ENCODE peak calls at places on chromosomes 12 and 14, in seven cellular contexts. J is ovary, N is HCT116, H is adrenal gland, D is A549, M is upper lobe of left lung, W is suprapubic skin. I is an unnamed sample.

GRCh38 chr12:2561367-2561766 is 233.4 kb upstream of the FKBP4 start:
- DNase-seq in J (no peak), W (no peak), N (no peak), D (no peak), H (no peak), M (no peak), I (no peak)

GRCh38 chr12:92029902-92030586 is 115.6 kb downstream of the BTG1 start:
- DNase-seq in J (no peak), N (no peak), D (no peak), H (no peak), M (no peak), W (no peak), I (no peak)

GRCh38 chr14:61409782-61410181 is 88.4 kb downstream of the PRKCH start:
- DNase-seq in J (no peak), H (no peak), N (no peak), D (no peak), W (no peak), M (no peak), I (no peak)

GRCh38 chr12:18965210-18965609 is 164.3 kb upstream of the PLEKHA5 start:
- DNase-seq in H (no peak), M (peak), J (no peak), D (no peak), N (no peak), W (no peak), I (no peak)

GRCh38 chr14:101007004-101007614 is 103.6 kb upstream of the RTL1 start:
- DNase-seq in N (no peak), M (no peak), J (peak), H (no peak), W (peak), D (no peak), I (no peak)

GRCh38 chr14:74609721-74610120 is 2.3 kb downstream of the LTBP2 start:
- DNase-seq in W (no peak), D (peak), J (no peak), M (no peak), H (no peak), N (no peak), I (no peak)

GRCh38 chr14:100825691-100826331 is at the start of gene MEG3:
- DNase-seq in W (no peak), N (no peak), J (peak), M (no peak), H (peak), D (peak), I (peak)

GRCh38 chr12:14454098-14454907 is 88.8 kb downstream of the ATF7IP start:
- DNase-seq in J (no peak), N (peak), M (no peak), H (no peak), W (no peak), D (peak), I (no peak)

GRCh38 chr14:33592298-33592697 is 358.6 kb downstream of the EGLN3 start:
- DNase-seq in M (no peak), D (no peak), W (no peak), H (no peak), J (no peak), N (no peak), I (no peak)

GRCh38 chr12:28578361-28578760 is 388.1 kb downstream of the CCDC91 start:
- DNase-seq in N (no peak), J (no peak), W (no peak), H (no peak), M (no peak), D (no peak), I (no peak)

GRCh38 chr12:11823593-11823992 is 174.1 kb downstream of the ETV6 start:
- DNase-seq in M (no peak), D (no peak), N (no peak), H (no peak), W (no peak), J (no peak), I (no peak)

GRCh38 chr12:4530982-4531586 is 7.6 kb upstream of the RAD51AP1 start:
- DNase-seq in J (no peak), M (no peak), W (no peak), D (no peak), N (no peak), H (no peak), I (no peak)

GRCh38 chr12:126784328-126784921 is 1482.5 kb upstream of the TMEM132C start:
- DNase-seq in D (peak), M (peak), H (peak), N (peak), W (no peak), J (no peak), I (peak)

GRCh38 chr14:31106768-31107167 is 80.6 kb upstream of the STRN3 start:
- DNase-seq in H (no peak), D (no peak), N (no peak), J (no peak), M (no peak), W (no peak), I (no peak)

GRCh38 chr12:49086116-49086515 is 8.5 kb downstream of the DHH start:
- DNase-seq in J (no peak), H (no peak), N (no peak), W (no peak), D (no peak), M (no peak), I (no peak)

GRCh38 chr12:21416611-21417121 is 20.8 kb upstream of the PYROXD1 start:
- DNase-seq in H (no peak), M (no peak), N (no peak), J (no peak), D (peak), W (no peak), I (no peak)

GRCh38 chr12:111178194-111179081 is 190.5 kb downstream of the PHETA1 start:
- DNase-seq in N (no peak), J (no peak), M (no peak), D (no peak), W (no peak), H (peak), I (peak)

GRCh38 chr12:104426926-104427546 is 29.7 kb upstream of the CHST11 start:
- DNase-seq in M (no peak), H (no peak), N (no peak), D (no peak), W (no peak), J (no peak), I (no peak)

GRCh38 chr12:73159952-73160351 is 887.8 kb downstream of the TRHDE start:
- DNase-seq in J (no peak), D (no peak), N (no peak), H (no peak), W (no peak), M (no peak), I (no peak)

GRCh38 chr14:99612737-99613330 is 8.8 kb upstream of the CCDC85C start:
- DNase-seq in W (no peak), H (no peak), D (no peak), N (no peak), J (no peak), M (no peak), I (no peak)

GRCh38 chr14:34875031-34875922 is at the start of gene BAZ1A:
- DNase-seq in N (peak), H (peak), W (peak), J (peak), D (peak), M (peak), I (peak)
- TF ChIP-seq POLR2A in N (peak), H (peak), W (peak), J (peak), D (peak), M (peak), I (peak)

GRCh38 chr12:57455374-57456144 is 452 bp downstream of the INHBE start:
- DNase-seq in M (no peak), H (no peak), W (no peak), J (no peak), D (no peak), N (no peak), I (peak)
- H3K4me3 ChIP-seq in M (no peak), H (no peak), W (no peak), J (no peak), D (peak), N (peak), I (peak)

DNA sequence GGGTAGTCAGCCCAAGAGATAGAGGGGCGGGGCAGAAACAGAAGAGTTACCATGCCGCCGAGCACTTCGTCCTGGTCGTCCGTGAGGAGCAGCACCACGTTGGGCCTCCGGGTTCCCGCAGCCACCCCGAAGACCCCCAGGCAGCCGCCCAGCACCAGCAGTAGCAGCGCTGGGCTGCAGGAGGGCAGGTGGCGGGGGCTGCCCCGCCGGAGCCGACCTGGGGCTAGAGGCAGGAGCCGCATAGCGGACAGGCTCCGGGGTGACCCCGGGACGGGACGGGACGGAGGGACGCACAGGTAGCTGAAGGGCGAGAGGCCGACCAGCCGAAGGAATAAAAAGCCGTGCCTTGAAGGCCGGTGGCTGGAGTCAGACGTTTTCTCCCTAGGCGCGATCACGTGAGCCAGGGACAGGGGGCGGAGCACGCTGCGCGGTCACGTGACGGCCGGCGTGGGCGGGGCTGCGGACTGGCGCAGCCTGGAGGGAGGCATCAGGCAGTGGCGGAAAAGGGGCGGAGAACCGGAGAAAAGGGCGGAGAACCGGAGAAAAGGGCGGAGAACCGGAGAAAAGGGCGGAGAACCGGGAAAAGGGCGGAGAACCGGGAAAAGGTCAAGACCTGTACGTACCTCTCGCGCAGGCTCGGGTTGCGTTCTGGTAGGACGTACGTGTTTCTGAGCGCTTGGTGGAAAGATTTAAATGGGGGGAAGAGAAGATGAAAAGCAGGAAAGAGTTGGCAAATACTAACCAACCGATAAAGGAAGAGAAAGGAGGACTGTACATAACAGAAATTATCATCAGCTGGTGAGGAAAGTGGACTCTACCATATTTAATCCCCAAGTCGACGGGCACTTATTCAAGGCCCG is at the start of gene GNS:
- DNase-seq in J (peak), W (peak), N (peak), D (peak), M (peak), H (peak), I (peak)
- TF ChIP-seq POLR2A in J (peak), W (peak), N (no peak), D (peak), M (peak), H (peak), I (peak)

GRCh38 chr12:6963016-6963731 is 7.3 kb downstream of the PHB2 start:
- DNase-seq in M (peak), H (peak), D (no peak), W (no peak), N (peak), J (peak), I (no peak)

GRCh38 chr12:6965714-6966113 is 4.8 kb downstream of the PHB2 start:
- DNase-seq in H (no peak), W (no peak), D (no peak), J (no peak), M (no peak), N (no peak), I (no peak)

GRCh38 chr12:6963741-6964446 is 6.6 kb downstream of the PHB2 start:
- DNase-seq in J (peak), D (no peak), M (no peak), H (peak), W (no peak), N (no peak), I (no peak)

GRCh38 chr12:6965026-6965661 is 5.3 kb downstream of the PHB2 start:
- DNase-seq in N (peak), H (peak), D (peak), M (peak), J (peak), W (peak), I (peak)

DNA sequence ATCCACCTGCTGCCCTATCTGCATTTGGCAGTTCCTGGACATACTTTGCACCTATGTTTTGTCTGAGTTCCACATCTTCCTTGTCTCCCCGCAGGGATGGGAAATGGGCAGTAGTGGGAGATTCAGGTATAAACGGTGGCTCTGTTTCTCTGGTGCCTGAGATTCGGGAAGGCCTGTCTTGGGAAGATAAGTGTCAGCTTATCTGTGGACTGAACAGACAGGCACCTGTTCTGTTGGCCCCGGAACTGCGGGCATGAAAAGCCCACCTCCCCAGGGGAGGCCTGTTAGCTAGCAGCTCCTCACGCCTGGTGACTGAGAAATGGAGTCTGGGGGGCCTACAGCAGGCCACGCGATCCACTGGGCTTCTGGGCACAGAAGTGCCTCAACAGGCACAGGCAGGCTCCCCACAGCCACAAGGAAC is 5.8 kb downstream of the PHB2 start:
- DNase-seq in M (no peak), H (no peak), W (no peak), D (no peak), N (no peak), J (no peak), I (no peak)
- H3K4me3 ChIP-seq in M (no peak), H (no peak), W (peak), D (no peak), N (peak), J (no peak), I (no peak)

DNA sequence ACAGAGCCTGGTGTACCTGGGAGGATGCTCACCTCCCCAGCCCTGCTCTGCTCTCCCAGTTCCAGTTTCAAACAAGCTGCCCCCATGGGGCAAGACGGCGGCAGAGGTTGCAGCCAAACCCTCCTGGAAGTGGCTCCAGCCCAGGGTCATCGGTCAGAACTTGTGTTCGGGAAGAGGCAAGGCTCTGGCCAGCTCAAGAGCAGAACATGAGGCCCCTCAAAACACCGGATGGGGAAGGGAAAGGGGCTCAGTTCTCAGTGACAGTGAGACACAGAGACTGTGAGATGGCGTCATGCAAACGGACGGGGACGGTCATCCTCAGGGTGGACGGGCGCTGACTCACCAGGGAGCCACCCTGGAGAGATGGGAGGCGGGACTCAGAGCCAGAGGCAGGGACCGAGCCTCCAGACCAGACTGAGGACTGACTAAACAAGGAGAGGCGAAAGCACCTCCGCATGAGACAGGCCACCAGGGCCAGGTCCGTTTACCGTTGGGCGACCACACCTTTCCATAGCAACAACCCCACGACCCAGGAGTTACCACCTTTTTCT is 63.9 kb upstream of the GALNT9 start:
- DNase-seq in D (peak), M (no peak), J (peak), W (peak), N (peak), H (peak), I (no peak)
- TF ChIP-seq POLR2A in D (peak), M (no peak), J (no peak), W (no peak), N (no peak), H (no peak), I (no peak)

GRCh38 chr12:50102648-50103309 is 1.0 kb upstream of the GPD1 start:
- DNase-seq in M (no peak), N (no peak), D (no peak), J (no peak), W (no peak), H (no peak), I (peak)

GRCh38 chr12:50103351-50103750 is 457 bp upstream of the GPD1 start:
- DNase-seq in M (no peak), D (no peak), W (no peak), N (no peak), J (no peak), H (no peak), I (no peak)

GRCh38 chr12:50105913-50106450 is 2.2 kb downstream of the GPD1 start:
- DNase-seq in M (no peak), N (no peak), D (no peak), W (no peak), H (no peak), J (no peak), I (no peak)

GRCh38 chr12:50103767-50104321 is at the start of gene GPD1:
- DNase-seq in J (peak), M (peak), H (peak), W (no peak), N (peak), D (no peak), I (peak)

GRCh38 chr12:50104614-50105366 is 982 bp downstream of the GPD1 start:
- DNase-seq in D (no peak), H (no peak), W (no peak), M (no peak), J (no peak), N (no peak), I (no peak)
- H3K4me3 ChIP-seq in D (no peak), H (no peak), W (no peak), M (no peak), J (no peak), N (no peak), I (peak)

GRCh38 chr14:53613404-53614253 is 343.0 kb downstream of the BMP4 start:
- DNase-seq in N (peak), W (no peak), J (no peak), H (peak), D (peak), M (no peak), I (peak)
- TF ChIP-seq POLR2A in N (no peak), W (no peak), J (no peak), H (no peak), D (no peak), M (no peak), I (no peak)

GRCh38 chr12:114119316-114119715 is 153.2 kb upstream of the RBM19 start:
- DNase-seq in D (no peak), H (no peak), J (no peak), W (no peak), M (no peak), N (no peak), I (no peak)
- H3K4me3 ChIP-seq in D (no peak), H (no peak), J (no peak), W (no peak), M (no peak), N (no peak), I (no peak)

GRCh38 chr12:112852127-112852526 is 54.6 kb upstream of the OAS1 start:
- DNase-seq in W (no peak), M (no peak), D (no peak), N (no peak), H (no peak), J (no peak), I (no peak)
- TF ChIP-seq POLR2A in W (no peak), M (no peak), D (no peak), N (no peak), H (no peak), J (no peak), I (no peak)

I was measured in right lobe of liver.